ENCODE peak calls at places on chromosomes 13 and 19, in five cellular contexts. P is AG04450, K is ovary, X is stomach, W is tibial nerve. G is an unnamed sample.

GRCh38 chr13:86974995-86975328 is 696.2 kb upstream of the SLITRK5 start:
- DNase-seq in P (no peak), K (no peak), W (no peak), X (no peak), G (no peak)

GRCh38 chr13:24075137-24075975 is 85.2 kb upstream of the SPATA13 start:
- DNase-seq in X (no peak), W (no peak), P (no peak), K (no peak), G (no peak)

GRCh38 chr13:59368652-59369051 is 795.1 kb downstream of the DIAPH3 start:
- DNase-seq in P (no peak), W (no peak), K (no peak), X (no peak), G (no peak)

GRCh38 chr13:34357435-34358232 is 539.7 kb downstream of the RFC3 start:
- DNase-seq in P (peak), K (no peak), W (no peak), X (no peak), G (peak)

GRCh38 chr19:34343751-34344150 is 21.2 kb upstream of the GPI start:
- DNase-seq in K (no peak), W (no peak), X (no peak), P (no peak), G (no peak)

GRCh38 chr19:58562126-58563033 is 4.0 kb upstream of the UBE2M start:
- DNase-seq in P (no peak), X (peak), K (peak), W (no peak), G (no peak)

GRCh38 chr19:4523306-4524110 is 5.2 kb upstream of the PLIN4 start:
- DNase-seq in K (peak), X (peak), P (no peak), W (peak), G (no peak)

GRCh38 chr19:13615890-13616289 is 109.6 kb upstream of the CACNA1A start:
- DNase-seq in K (no peak), X (no peak), W (no peak), P (no peak), G (no peak)

GRCh38 chr19:11164879-11165406 is 9.4 kb upstream of the SPC24 start:
- DNase-seq in K (peak), W (peak), P (no peak), X (peak), G (peak)

GRCh38 chr19:32613008-32613407 is 32.0 kb downstream of the PDCD5 start:
- DNase-seq in X (no peak), P (no peak), W (no peak), K (no peak), G (no peak)

GRCh38 chr13:30972888-30973377 is 40.5 kb downstream of the TEX26 start:
- DNase-seq in P (peak), W (no peak), K (no peak), X (no peak), G (no peak)

GRCh38 chr19:46660601-46661019 is 372 bp downstream of the DACT3 start:
- DNase-seq in X (no peak), K (peak), W (no peak), P (no peak), G (no peak)

GRCh38 chr19:31539386-31539785 is 190.2 kb upstream of the TSHZ3 start:
- DNase-seq in K (no peak), X (no peak), W (no peak), P (no peak), G (no peak)

GRCh38 chr19:2026770-2027169 is 11.3 kb upstream of the BTBD2 start:
- DNase-seq in X (no peak), K (no peak), P (no peak), W (no peak), G (no peak)

GRCh38 chr13:77579971-77580370 is 44.5 kb downstream of the SCEL start:
- DNase-seq in X (no peak), W (no peak), K (no peak), P (no peak), G (no peak)

GRCh38 chr19:54172764-54173699 is at the start of gene TMC4:
- DNase-seq in P (no peak), W (no peak), X (peak), K (no peak), G (no peak)
- H3K4me3 ChIP-seq in P (no peak), W (no peak), X (peak), K (no peak), G (no peak)

GRCh38 chr19:23346696-23347095 is 48.6 kb downstream of the ZNF91 start:
- DNase-seq in X (no peak), K (no peak), P (no peak), W (no peak), G (no peak)
- H3K4me3 ChIP-seq in X (no peak), K (no peak), P (no peak), W (no peak), G (no peak)

GRCh38 chr19:41957838-41958366 is 1.2 kb downstream of the RABAC1 start:
- DNase-seq in P (peak), X (peak), K (peak), W (peak), G (peak)
- H3K4me3 ChIP-seq in P (peak), X (peak), K (peak), W (peak), G (peak)

GRCh38 chr13:99303863-99304521 is 3.2 kb downstream of the GPR183 start:
- DNase-seq in X (no peak), K (no peak), W (no peak), P (no peak), G (no peak)
- H3K4me3 ChIP-seq in X (peak), K (no peak), W (no peak), P (no peak), G (no peak)

GRCh38 chr19:42269518-42270345 is 680 bp downstream of the CIC start:
- DNase-seq in P (no peak), K (peak), W (no peak), X (no peak), G (no peak)

GRCh38 chr19:42272535-42272897 is 3.5 kb downstream of the CIC start:
- DNase-seq in X (no peak), K (peak), W (no peak), P (no peak), G (no peak)

GRCh38 chr19:42270346-42271044 is 1.4 kb downstream of the CIC start:
- DNase-seq in K (peak), W (no peak), X (peak), P (no peak), G (no peak)

GRCh38 chr19:42271861-42272534 is 2.9 kb downstream of the CIC start:
- DNase-seq in W (no peak), X (no peak), P (no peak), K (peak), G (no peak)

DNA sequence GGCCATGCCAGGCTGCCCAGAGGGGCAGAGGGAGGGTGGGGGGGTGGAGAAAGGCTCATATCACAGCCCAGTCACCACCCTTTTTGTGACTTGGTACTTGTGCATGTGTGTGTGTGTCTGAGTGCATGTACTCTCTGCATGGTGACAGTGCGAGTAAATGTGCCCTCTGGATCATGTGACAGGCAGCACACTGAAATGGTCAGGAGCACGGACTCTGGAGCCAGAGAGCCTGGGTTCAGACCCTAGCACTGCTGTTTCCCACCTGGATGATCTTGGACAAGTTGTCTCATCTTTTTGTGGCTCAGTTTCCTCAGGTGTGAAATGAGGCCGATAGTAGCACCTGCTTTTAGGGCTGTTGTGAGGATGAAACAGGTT is 2.0 kb downstream of the CIC start:
- DNase-seq in X (no peak), W (no peak), P (no peak), K (no peak), G (no peak)
- H3K4me3 ChIP-seq in X (peak), W (peak), P (peak), K (peak), G (peak)

GRCh38 chr19:29940971-29941585 is 961 bp upstream of the URI1 start:
- DNase-seq in P (no peak), X (no peak), K (no peak), W (no peak), G (no peak)
- H3K4me3 ChIP-seq in P (no peak), X (no peak), K (peak), W (no peak), G (no peak)

G was measured in skeletal muscle cell.